ENCODE peak calls at places on chromosomes 5 and 9, in six cellular contexts. One of them, this sample, is unnamed.

GRCh38 chr9:15142903-15143534 is 164.0 kb downstream of the TTC39B start:
- DNase-seq in lower lobe of right lung: no peak
- DNase-seq in foreskin fibroblast: peak
- DNase-seq in DMS53: peak
- DNase-seq in glutamatergic neuron: no peak
- DNase-seq in HFF-Myc: peak
- DNase-seq in this sample: no peak

GRCh38 chr5:14341571-14342225 is 198.6 kb downstream of the TRIO start:
- DNase-seq in HFF-Myc: no peak
- DNase-seq in foreskin fibroblast: no peak
- DNase-seq in lower lobe of right lung: no peak
- DNase-seq in DMS53: no peak
- DNase-seq in glutamatergic neuron: no peak
- DNase-seq in this sample: no peak

GRCh38 chr5:27325513-27325912 is 287.1 kb upstream of the CDH9 start:
- DNase-seq in foreskin fibroblast: no peak
- DNase-seq in DMS53: no peak
- DNase-seq in HFF-Myc: no peak
- DNase-seq in lower lobe of right lung: no peak
- DNase-seq in glutamatergic neuron: no peak
- DNase-seq in this sample: no peak

GRCh38 chr5:115842952-115843351 is 1.2 kb downstream of the AP3S1 start:
- DNase-seq in glutamatergic neuron: no peak
- DNase-seq in lower lobe of right lung: no peak
- DNase-seq in HFF-Myc: no peak
- DNase-seq in foreskin fibroblast: no peak
- DNase-seq in DMS53: peak
- DNase-seq in this sample: no peak

GRCh38 chr5:10538789-10539684 is 24.8 kb upstream of the ANKRD33B start:
- DNase-seq in foreskin fibroblast: no peak
- DNase-seq in HFF-Myc: no peak
- DNase-seq in DMS53: no peak
- DNase-seq in lower lobe of right lung: no peak
- DNase-seq in glutamatergic neuron: no peak
- DNase-seq in this sample: no peak

GRCh38 chr5:72283358-72283757 is 36.7 kb downstream of the MRPS27 start:
- DNase-seq in foreskin fibroblast: peak
- DNase-seq in glutamatergic neuron: no peak
- DNase-seq in HFF-Myc: no peak
- DNase-seq in lower lobe of right lung: no peak
- DNase-seq in DMS53: no peak
- DNase-seq in this sample: no peak

GRCh38 chr5:115377468-115378217 is 81.2 kb upstream of the CCDC112 start:
- DNase-seq in DMS53: peak
- DNase-seq in glutamatergic neuron: no peak
- DNase-seq in foreskin fibroblast: peak
- DNase-seq in HFF-Myc: peak
- DNase-seq in lower lobe of right lung: no peak
- DNase-seq in this sample: peak

GRCh38 chr5:54654211-54654610 is 136.7 kb downstream of the SNX18 start:
- DNase-seq in lower lobe of right lung: no peak
- DNase-seq in foreskin fibroblast: peak
- DNase-seq in DMS53: no peak
- DNase-seq in glutamatergic neuron: no peak
- DNase-seq in HFF-Myc: no peak
- DNase-seq in this sample: no peak

GRCh38 chr5:36948041-36948440 is 71.5 kb downstream of the NIPBL start:
- DNase-seq in foreskin fibroblast: peak
- DNase-seq in glutamatergic neuron: no peak
- DNase-seq in DMS53: no peak
- DNase-seq in HFF-Myc: no peak
- DNase-seq in lower lobe of right lung: no peak
- DNase-seq in this sample: no peak

GRCh38 chr5:170747851-170748250 is 35.7 kb upstream of the GABRP start:
- DNase-seq in lower lobe of right lung: no peak
- DNase-seq in DMS53: peak
- DNase-seq in glutamatergic neuron: peak
- DNase-seq in foreskin fibroblast: peak
- DNase-seq in HFF-Myc: no peak
- DNase-seq in this sample: no peak

GRCh38 chr5:6449465-6450158 is 953 bp downstream of the UBE2QL1 start:
- DNase-seq in glutamatergic neuron: no peak
- DNase-seq in HFF-Myc: no peak
- DNase-seq in lower lobe of right lung: no peak
- DNase-seq in foreskin fibroblast: no peak
- DNase-seq in DMS53: no peak
- DNase-seq in this sample: no peak

GRCh38 chr9:84296146-84296843 is 44.3 kb downstream of the SLC28A3 start:
- DNase-seq in glutamatergic neuron: no peak
- DNase-seq in foreskin fibroblast: peak
- DNase-seq in HFF-Myc: peak
- DNase-seq in DMS53: peak
- DNase-seq in lower lobe of right lung: no peak
- DNase-seq in this sample: no peak

GRCh38 chr9:98570663-98571440 is 137.9 kb downstream of the GABBR2 start:
- DNase-seq in lower lobe of right lung: no peak
- DNase-seq in foreskin fibroblast: no peak
- DNase-seq in glutamatergic neuron: no peak
- DNase-seq in DMS53: no peak
- DNase-seq in HFF-Myc: no peak
- DNase-seq in this sample: no peak

GRCh38 chr5:61805101-61805500 is 473.0 kb downstream of the ZSWIM6 start:
- DNase-seq in HFF-Myc: peak
- DNase-seq in glutamatergic neuron: no peak
- DNase-seq in DMS53: peak
- DNase-seq in lower lobe of right lung: no peak
- DNase-seq in foreskin fibroblast: peak
- DNase-seq in this sample: no peak

GRCh38 chr9:116809656-116810055 is 122.6 kb downstream of the TRIM32 start:
- DNase-seq in foreskin fibroblast: no peak
- DNase-seq in lower lobe of right lung: no peak
- DNase-seq in glutamatergic neuron: no peak
- DNase-seq in HFF-Myc: no peak
- DNase-seq in DMS53: no peak
- DNase-seq in this sample: no peak

GRCh38 chr5:134846641-134846960 is 833 bp downstream of the C5orf24 start:
- DNase-seq in lower lobe of right lung: no peak
- DNase-seq in DMS53: peak
- DNase-seq in foreskin fibroblast: peak
- DNase-seq in HFF-Myc: no peak
- DNase-seq in glutamatergic neuron: no peak
- DNase-seq in this sample: no peak

GRCh38 chr5:149205625-149206523 is 64.6 kb downstream of the ABLIM3 start:
- DNase-seq in DMS53: no peak
- DNase-seq in glutamatergic neuron: no peak
- DNase-seq in foreskin fibroblast: peak
- DNase-seq in HFF-Myc: peak
- DNase-seq in lower lobe of right lung: peak
- DNase-seq in this sample: no peak

GRCh38 chr9:92716557-92716956 is 46.6 kb upstream of the IPPK start:
- DNase-seq in HFF-Myc: no peak
- DNase-seq in lower lobe of right lung: no peak
- DNase-seq in foreskin fibroblast: peak
- DNase-seq in DMS53: peak
- DNase-seq in glutamatergic neuron: peak
- DNase-seq in this sample: no peak

GRCh38 chr9:108842610-108843295 is 13.0 kb downstream of the ACTL7B start:
- DNase-seq in lower lobe of right lung: no peak
- DNase-seq in foreskin fibroblast: no peak
- DNase-seq in glutamatergic neuron: no peak
- DNase-seq in DMS53: no peak
- DNase-seq in HFF-Myc: no peak
- DNase-seq in this sample: no peak

GRCh38 chr9:108850293-108850897 is 5.4 kb downstream of the ACTL7B start:
- DNase-seq in glutamatergic neuron: no peak
- DNase-seq in lower lobe of right lung: no peak
- DNase-seq in DMS53: peak
- DNase-seq in foreskin fibroblast: peak
- DNase-seq in HFF-Myc: no peak
- DNase-seq in this sample: no peak

GRCh38 chr9:135034106-135034505 is 53.4 kb upstream of the OLFM1 start:
- DNase-seq in HFF-Myc: no peak
- DNase-seq in glutamatergic neuron: no peak
- DNase-seq in foreskin fibroblast: no peak
- DNase-seq in lower lobe of right lung: no peak
- DNase-seq in DMS53: no peak
- DNase-seq in this sample: no peak

GRCh38 chr5:58457040-58457439 is 2.8 kb downstream of the PLK2 start:
- DNase-seq in glutamatergic neuron: no peak
- DNase-seq in DMS53: no peak
- DNase-seq in HFF-Myc: no peak
- DNase-seq in lower lobe of right lung: no peak
- DNase-seq in foreskin fibroblast: no peak
- DNase-seq in this sample: no peak

GRCh38 chr5:1330847-1331831 is 13.8 kb downstream of the CLPTM1L start:
- DNase-seq in lower lobe of right lung: no peak
- DNase-seq in HFF-Myc: no peak
- DNase-seq in glutamatergic neuron: no peak
- DNase-seq in foreskin fibroblast: no peak
- DNase-seq in DMS53: no peak
- DNase-seq in this sample: no peak

GRCh38 chr9:93357649-93358048 is 93.8 kb upstream of the FAM120A start:
- DNase-seq in lower lobe of right lung: no peak
- DNase-seq in glutamatergic neuron: no peak
- DNase-seq in HFF-Myc: no peak
- DNase-seq in foreskin fibroblast: no peak
- DNase-seq in DMS53: no peak
- DNase-seq in this sample: no peak

GRCh38 chr5:110477923-110478322 is 248.5 kb downstream of the TMEM232 start:
- DNase-seq in HFF-Myc: no peak
- DNase-seq in glutamatergic neuron: no peak
- DNase-seq in lower lobe of right lung: no peak
- DNase-seq in DMS53: no peak
- DNase-seq in foreskin fibroblast: no peak
- DNase-seq in this sample: no peak

GRCh38 chr5:180160822-180161221 is 48.2 kb downstream of the RASGEF1C start:
- DNase-seq in foreskin fibroblast: no peak
- DNase-seq in DMS53: no peak
- DNase-seq in glutamatergic neuron: no peak
- DNase-seq in lower lobe of right lung: no peak
- DNase-seq in HFF-Myc: no peak
- DNase-seq in this sample: no peak

GRCh38 chr9:35689601-35690446 is at the start of gene TPM2:
- DNase-seq in HFF-Myc: no peak
- DNase-seq in glutamatergic neuron: peak
- DNase-seq in foreskin fibroblast: peak
- DNase-seq in lower lobe of right lung: peak
- DNase-seq in DMS53: peak
- DNase-seq in this sample: peak

GRCh38 chr5:171596391-171596878 is 177.0 kb downstream of the FGF18 start:
- DNase-seq in foreskin fibroblast: peak
- DNase-seq in HFF-Myc: peak
- DNase-seq in DMS53: no peak
- DNase-seq in glutamatergic neuron: no peak
- DNase-seq in lower lobe of right lung: peak
- DNase-seq in this sample: peak

GRCh38 chr5:36692791-36693763 is 86.7 kb downstream of the SLC1A3 start:
- DNase-seq in foreskin fibroblast: peak
- DNase-seq in glutamatergic neuron: peak
- DNase-seq in HFF-Myc: no peak
- DNase-seq in lower lobe of right lung: peak
- DNase-seq in DMS53: peak
- DNase-seq in this sample: no peak

GRCh38 chr9:136564379-136564988 is 18.6 kb upstream of the NOTCH1 start:
- DNase-seq in foreskin fibroblast: peak
- DNase-seq in glutamatergic neuron: no peak
- DNase-seq in HFF-Myc: no peak
- DNase-seq in lower lobe of right lung: peak
- DNase-seq in DMS53: no peak
- DNase-seq in this sample: no peak

GRCh38 chr5:135739383-135739961 is 95.0 kb upstream of the SLC25A48 start:
- DNase-seq in lower lobe of right lung: no peak
- DNase-seq in HFF-Myc: no peak
- DNase-seq in foreskin fibroblast: peak
- DNase-seq in glutamatergic neuron: no peak
- DNase-seq in DMS53: no peak
- DNase-seq in this sample: no peak

GRCh38 chr5:74261906-74262305 is 378.6 kb downstream of the ENC1 start:
- DNase-seq in foreskin fibroblast: peak
- DNase-seq in lower lobe of right lung: no peak
- DNase-seq in DMS53: no peak
- DNase-seq in HFF-Myc: peak
- DNase-seq in glutamatergic neuron: peak
- DNase-seq in this sample: no peak

GRCh38 chr9:75891277-75892167 is 1.0 kb downstream of the PCSK5 start:
- DNase-seq in DMS53: peak
- DNase-seq in foreskin fibroblast: peak
- DNase-seq in glutamatergic neuron: peak
- DNase-seq in HFF-Myc: no peak
- DNase-seq in lower lobe of right lung: peak
- DNase-seq in this sample: no peak

GRCh38 chr5:114362197-114362976 is 517 bp downstream of the KCNN2 start:
- DNase-seq in foreskin fibroblast: peak
- DNase-seq in DMS53: peak
- DNase-seq in HFF-Myc: no peak
- DNase-seq in lower lobe of right lung: peak
- DNase-seq in glutamatergic neuron: peak
- DNase-seq in this sample: no peak

GRCh38 chr5:9544056-9544455 is 1.8 kb downstream of the SEMA5A start:
- DNase-seq in HFF-Myc: no peak
- DNase-seq in glutamatergic neuron: no peak
- DNase-seq in foreskin fibroblast: no peak
- DNase-seq in lower lobe of right lung: no peak
- DNase-seq in DMS53: no peak
- DNase-seq in this sample: no peak

This sample was measured in BJ.